ENCODE peak calls at places on chromosomes 5 and 9, in eight cellular contexts. O is NCI-H1417; B is foreskin fibroblast; R is stimulated activated CD4-positive, alpha-beta T cell treated with anti-CD3 and anti-CD28 coated beads, Interleukin-4, amount 100 ng/mL, for 48 hours; G is stimulated activated CD8-positive, alpha-beta memory T cell treated with anti-CD3 and anti-CD28 coated beads, Interleukin-7, amount 100 ng/mL, for 1 hour; V is H54; L is T-helper 2 cell; K is nephron progenitor cell. Y is an unnamed sample.

GRCh38 chr9:93258818-93259489 is 75.0 kb downstream of the WNK2 start:
- DNase-seq in B (no peak), G (no peak), L (no peak), R (no peak), V (no peak), O (no peak), K (no peak), Y (no peak)

GRCh38 chr9:95511232-95511951 is 5.4 kb downstream of the PTCH1 start:
- DNase-seq in L (no peak), G (no peak), K (no peak), V (peak; percentile 92), B (peak; percentile 64), O (peak; percentile 61), R (peak; percentile 59), Y (no peak)

GRCh38 chr9:38699337-38699736 is 20.6 kb downstream of the FAM240B start:
- DNase-seq in G (no peak), R (no peak), B (no peak), V (no peak), L (no peak), K (no peak), O (no peak), Y (no peak)

GRCh38 chr9:92977279-92977678 is 30.0 kb downstream of the FGD3 start:
- DNase-seq in B (no peak), R (no peak), V (no peak), K (no peak), O (no peak), G (no peak), L (no peak), Y (no peak)

GRCh38 chr5:109656829-109657228 is 32.9 kb upstream of the MAN2A1 start:
- DNase-seq in G (peak; percentile 1), R (peak; percentile 13), L (no peak), V (no peak), O (no peak), B (peak; percentile 69), K (no peak), Y (no peak)

GRCh38 chr5:172830876-172831662 is 3.0 kb upstream of the ERGIC1 start:
- DNase-seq in G (no peak), K (no peak), V (no peak), B (peak; percentile 84), R (no peak), O (no peak), L (no peak), Y (no peak)

GRCh38 chr5:127723571-127723970 is 20.4 kb downstream of the CCDC192 start:
- DNase-seq in K (no peak), V (no peak), R (no peak), L (no peak), O (no peak), G (no peak), B (peak; percentile 36), Y (no peak)

GRCh38 chr5:149381986-149382338 is 2.9 kb upstream of the IL17B start:
- DNase-seq in G (peak; percentile 39), V (peak; percentile 83), K (peak; percentile 91), L (peak; percentile 68), O (peak; percentile 54), R (peak; percentile 60), B (peak; percentile 55), Y (peak; percentile 67)

GRCh38 chr9:117825609-117826347 is 121.6 kb downstream of the TLR4 start:
- DNase-seq in V (no peak), B (no peak), L (peak; percentile 4), G (peak; percentile 11), O (no peak), K (no peak), R (peak; percentile 4), Y (no peak)